ENCODE peak calls at places on chromosomes 5 and 9, in five cellular contexts. I, F, J, M and H are unnamed samples.
A peak's percentile ranks its signal among the peaks of the same experiment; 100 is the strongest.

GRCh38 chr5:91119941-91120850 is 262.9 kb downstream of the ARRDC3 start:
- DNase-seq in F (no peak), I (no peak), M (peak; percentile 82), J (no peak), H (no peak)

GRCh38 chr9:38707885-38708640 is 11.9 kb downstream of the FAM240B start:
- DNase-seq in F (no peak), I (no peak), M (no peak), J (no peak), H (no peak)

GRCh38 chr5:169914766-169915165 is 65.5 kb downstream of the INSYN2B start:
- DNase-seq in F (peak; percentile 75), J (no peak), M (no peak), I (peak; percentile 8), H (no peak)

GRCh38 chr9:35718726-35719511 is 13.1 kb downstream of the TLN1 start:
- DNase-seq in J (no peak), M (peak; percentile 60), I (no peak), F (no peak), H (peak; percentile 39)

GRCh38 chr5:2293906-2294305 is 411.2 kb upstream of the IRX4 start:
- DNase-seq in J (no peak), I (no peak), M (peak; percentile 8), F (no peak), H (no peak)

GRCh38 chr5:153777681-153778080 is 261.0 kb downstream of the FAM114A2 start:
- DNase-seq in J (no peak), M (no peak), F (no peak), I (peak; percentile 63), H (no peak)

GRCh38 chr5:143413964-143414669 is 10.6 kb upstream of the NR3C1 start:
- DNase-seq in I (no peak), F (no peak), J (no peak), M (no peak), H (no peak)

GRCh38 chr5:17713301-17713700 is 79.0 kb downstream of the TAF11L14 start:
- DNase-seq in I (no peak), F (no peak), J (no peak), M (no peak), H (peak; percentile 62)

GRCh38 chr5:136388474-136388873 is 23.1 kb upstream of the TRPC7 start:
- DNase-seq in F (no peak), J (no peak), I (no peak), M (no peak), H (no peak)

GRCh38 chr9:89919171-89919681 is 314.4 kb downstream of the GADD45G start:
- DNase-seq in I (no peak), J (peak; percentile 15), F (no peak), M (no peak), H (no peak)

GRCh38 chr5:38718874-38719391 is 126.9 kb upstream of the OSMR start:
- DNase-seq in M (no peak), F (peak; percentile 4), I (no peak), J (no peak), H (peak; percentile 35)

GRCh38 chr5:150300496-150301169 is 2.1 kb downstream of the ARSI start:
- DNase-seq in M (no peak), J (no peak), I (no peak), F (no peak), H (no peak)
- H3K4me1 ChIP-seq in M (peaks cover 66% of the 10 kb centered on the region), J (no peaks in the 10 kb centered on the region), I (peaks cover 26% of the 10 kb centered on the region), F (peaks cover 45% of the 10 kb centered on the region), H (peaks cover 35% of the 10 kb centered on the region)

DNA sequence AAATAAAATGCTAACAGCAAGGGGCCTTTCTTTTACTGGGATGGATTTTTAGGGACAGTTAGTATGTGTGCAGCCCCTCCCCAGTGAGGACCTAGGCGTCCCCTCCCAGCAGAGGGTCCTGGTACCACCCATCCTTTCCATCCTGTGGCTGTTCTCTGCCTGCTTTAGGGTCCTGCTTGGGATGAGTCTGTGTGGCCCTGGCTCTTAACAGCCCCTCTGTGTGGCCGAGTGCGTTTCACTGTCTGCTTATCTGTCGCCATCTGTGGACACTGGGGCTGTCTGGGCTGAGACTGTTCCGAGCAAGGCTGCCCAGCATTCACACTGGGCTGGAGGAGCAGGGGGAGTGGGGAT is 17.0 kb downstream of the WNK2 start:
- DNase-seq in M (no peak), J (no peak), I (no peak), F (no peak), H (peak; percentile 68)
- H3K27ac ChIP-seq in M (peak overlapping the region; percentile 82), J (no peak overlapping the region), I (no peak overlapping the region), F (no peak overlapping the region), H (no peak overlapping the region)

DNA sequence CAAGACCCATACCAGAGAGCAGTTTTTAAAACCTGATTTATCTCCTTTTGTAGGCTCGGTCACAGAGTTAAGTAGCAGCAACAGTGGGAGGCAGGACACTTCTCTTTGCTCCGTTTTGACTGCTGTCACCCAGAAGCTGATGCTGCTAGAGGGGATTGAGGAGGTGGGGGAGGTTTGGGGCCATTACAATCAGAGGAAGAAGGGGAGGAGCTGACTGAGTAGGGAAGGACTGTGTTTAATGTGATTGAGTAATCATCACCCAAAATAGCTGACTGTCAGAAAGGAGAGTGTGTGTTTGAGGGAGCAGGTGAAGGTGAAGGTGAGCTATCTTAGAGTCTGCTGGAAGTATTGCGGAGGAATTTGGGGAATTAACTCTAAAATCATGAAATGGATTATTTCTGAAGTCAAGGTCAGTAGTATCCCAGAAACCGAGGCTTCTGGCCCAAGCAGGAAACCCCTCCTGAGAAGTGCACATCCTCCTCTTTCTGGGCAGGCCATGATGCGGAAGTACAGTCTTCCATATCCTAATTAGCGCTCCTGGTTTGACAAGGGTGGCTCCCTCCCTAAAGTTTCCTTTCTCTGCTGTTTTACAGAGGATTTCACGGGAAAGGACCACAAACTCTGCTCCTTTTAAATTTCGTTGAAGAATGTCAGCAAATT is 214.9 kb downstream of the PLK2 start:
- DNase-seq in I (no peak), J (no peak), F (no peak), M (no peak), H (no peak)
- H3K4me1 ChIP-seq in I (peaks cover 9% of the 10 kb centered on the region), J (no peaks in the 10 kb centered on the region), F (peaks cover 5% of the 10 kb centered on the region), M (no peaks in the 10 kb centered on the region), H (peaks cover 20% of the 10 kb centered on the region)

GRCh38 chr5:96967400-96967799 is 31.5 kb downstream of the LNPEP start:
- DNase-seq in M (no peak), J (no peak), F (no peak), I (no peak), H (no peak)
- H3K27ac ChIP-seq in M (peak overlapping the region; percentile 5), J (no peak overlapping the region), F (no peak overlapping the region), I (no peak overlapping the region), H (no peak overlapping the region)

DNA sequence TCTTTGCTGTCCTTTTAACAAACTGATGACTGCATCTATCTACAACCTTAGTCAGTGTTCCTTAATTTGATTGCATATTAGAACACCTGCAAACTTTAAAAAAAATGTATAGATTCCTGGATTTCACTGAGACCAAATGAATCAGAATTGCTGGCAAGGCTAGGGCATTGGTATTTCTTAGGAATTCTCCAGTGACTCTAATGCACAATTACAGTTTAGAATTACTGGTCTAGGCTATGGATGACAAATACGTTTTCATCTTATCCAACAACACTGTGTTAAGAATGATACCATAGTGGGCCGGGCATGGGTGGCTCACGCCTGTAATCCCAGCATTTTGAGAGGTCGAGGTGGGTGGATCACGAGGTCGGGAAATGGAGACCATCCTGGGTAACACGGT is 545.9 kb upstream of the RIOK2 start:
- DNase-seq in F (peak; percentile 41), J (no peak), I (no peak), M (no peak), H (no peak)
- H3K4me1 ChIP-seq in F (no peaks in the 10 kb centered on the region), J (no peaks in the 10 kb centered on the region), I (no peaks in the 10 kb centered on the region), M (no peaks in the 10 kb centered on the region), H (no peaks in the 10 kb centered on the region)

GRCh38 chr5:134203630-134204029 is 22.2 kb downstream of the PPP2CA start:
- DNase-seq in M (no peak), J (no peak), F (no peak), I (no peak), H (no peak)
- H3K27ac ChIP-seq in M (no peak overlapping the region), J (no peak overlapping the region), F (no peak overlapping the region), I (no peak overlapping the region), H (no peak overlapping the region)

GRCh38 chr9:129319938-129320481 is 141.9 kb upstream of the IER5L start:
- DNase-seq in J (no peak), I (no peak), M (peak; percentile 64), F (no peak), H (no peak)
- H3K4me1 ChIP-seq in J (peaks cover 7% of the 10 kb centered on the region), I (peaks cover 33% of the 10 kb centered on the region), M (peaks cover 49% of the 10 kb centered on the region), F (peaks cover 35% of the 10 kb centered on the region), H (peaks cover 56% of the 10 kb centered on the region)

GRCh38 chr9:69180670-69181069 is 6.6 kb downstream of the TJP2 start:
- DNase-seq in M (no peak), F (peak; percentile 99), J (peak; percentile 83), I (no peak), H (peak; percentile 95)
- H3K27ac ChIP-seq in M (no peak overlapping the region), F (no peak overlapping the region), J (peak overlapping the region; percentile 57), I (no peak overlapping the region), H (peak overlapping the region; percentile 83)

GRCh38 chr9:113548221-113549041 is 84.9 kb downstream of the RGS3 start:
- DNase-seq in F (no peak), M (peak; percentile 77), J (no peak), I (no peak), H (no peak)
- H3K4me1 ChIP-seq in F (peaks cover 12% of the 10 kb centered on the region), M (peaks cover 21% of the 10 kb centered on the region), J (no peaks in the 10 kb centered on the region), I (peaks cover 20% of the 10 kb centered on the region), H (peaks cover 5% of the 10 kb centered on the region)